ENCODE peak calls at places on chromosomes 12 and 14, in six cellular contexts. Q, M, A, X, P and G are unnamed samples. For H3K4me1, the result is how much of the 10 kb centered on the place peaks cover.

GRCh38 chr12:77049767-77050353 is 15.5 kb downstream of the E2F7 start:
- DNase-seq in Q (no peak), M (no peak), A (peak), X (peak), P (no peak), G (peak)

GRCh38 chr12:6224550-6224949 is 24.4 kb downstream of the CD9 start:
- DNase-seq in Q (peak), M (peak), A (no peak), X (no peak), P (no peak), G (peak)

GRCh38 chr14:82079553-82079952 is 545.9 kb upstream of the SEL1L start:
- DNase-seq in Q (no peak), M (no peak), A (no peak), X (no peak), P (no peak), G (no peak)

GRCh38 chr12:116160196-116160595 is 117.3 kb downstream of the MED13L start:
- DNase-seq in Q (no peak), M (no peak), A (peak), X (peak), P (no peak), G (no peak)

GRCh38 chr12:16603916-16604575 is 1.9 kb downstream of the LMO3 start:
- DNase-seq in Q (no peak), M (no peak), A (no peak), X (no peak), P (no peak), G (peak)

GRCh38 chr12:121916719-121917118 is 1.7 kb upstream of the CFAP251 start:
- DNase-seq in Q (no peak), M (no peak), A (peak), X (peak), P (no peak), G (peak)

GRCh38 chr12:52074006-52074405 is 4.2 kb downstream of the ATG101 start:
- DNase-seq in Q (no peak), M (no peak), A (no peak), X (no peak), P (peak), G (peak)

GRCh38 chr14:93981874-93982683 is 5.7 kb upstream of the ASB2 start:
- DNase-seq in Q (no peak), M (no peak), A (no peak), X (no peak), P (no peak), G (peak)

GRCh38 chr12:988616-989015 is 2.4 kb upstream of the ERC1 start:
- DNase-seq in Q (no peak), M (no peak), A (no peak), X (peak), P (no peak), G (peak)

GRCh38 chr12:33093534-33093933 is 197.0 kb upstream of the PKP2 start:
- DNase-seq in Q (no peak), M (no peak), A (no peak), X (no peak), P (no peak), G (no peak)

GRCh38 chr12:123269395-123269892 is 2.2 kb downstream of the CDK2AP1 start:
- DNase-seq in Q (no peak), M (peak), A (no peak), X (peak), P (peak), G (peak)

GRCh38 chr14:89773644-89774316 is 180.8 kb downstream of the EFCAB11 start:
- DNase-seq in Q (no peak), M (no peak), A (peak), X (no peak), P (peak), G (no peak)

GRCh38 chr12:1503281-1503711 is 91.1 kb downstream of the FBXL14 start:
- DNase-seq in Q (peak), M (no peak), A (no peak), X (no peak), P (no peak), G (peak)

GRCh38 chr12:100372846-100373245 is 16.0 kb downstream of the SLC17A8 start:
- DNase-seq in Q (no peak), M (no peak), A (no peak), X (peak), P (no peak), G (no peak)

GRCh38 chr12:28568709-28569108 is 378.5 kb downstream of the CCDC91 start:
- DNase-seq in Q (no peak), M (no peak), A (no peak), X (peak), P (no peak), G (no peak)

GRCh38 chr12:52741378-52742195 is 35.6 kb downstream of the KRT76 start:
- DNase-seq in Q (no peak), M (no peak), A (peak), X (peak), P (peak), G (no peak)

GRCh38 chr12:5745251-5745888 is 199.7 kb downstream of the ANO2 start:
- DNase-seq in Q (peak), M (peak), A (peak), X (peak), P (peak), G (peak)

GRCh38 chr12:75481013-75481705 is 604 bp downstream of the GLIPR1 start:
- DNase-seq in Q (no peak), M (no peak), A (no peak), X (peak), P (no peak), G (no peak)

GRCh38 chr14:103840016-103840415 is 7.4 kb downstream of the PPP1R13B start:
- DNase-seq in Q (no peak), M (no peak), A (no peak), X (peak), P (no peak), G (no peak)

GRCh38 chr12:54160050-54160449 is 28.7 kb downstream of the SMUG1 start:
- DNase-seq in Q (no peak), M (no peak), A (no peak), X (no peak), P (no peak), G (peak)

GRCh38 chr14:104552738-104553125 is 26.8 kb upstream of the C14orf180 start:
- DNase-seq in Q (peak), M (peak), A (no peak), X (no peak), P (no peak), G (peak)

GRCh38 chr12:120332523-120332922 is 4.9 kb upstream of the PLA2G1B start:
- DNase-seq in Q (no peak), M (no peak), A (no peak), X (no peak), P (no peak), G (no peak)

GRCh38 chr14:37678916-37679315 is 83.5 kb downstream of the TTC6 start:
- DNase-seq in Q (no peak), M (no peak), A (no peak), X (no peak), P (no peak), G (no peak)

GRCh38 chr14:102583726-102584125 is 8.7 kb upstream of the RCOR1 start:
- DNase-seq in Q (no peak), M (no peak), A (no peak), X (no peak), P (no peak), G (no peak)

GRCh38 chr14:102588821-102589220 is 3.6 kb upstream of the RCOR1 start:
- DNase-seq in Q (no peak), M (no peak), A (no peak), X (no peak), P (no peak), G (no peak)

GRCh38 chr14:102589761-102590290 is 2.6 kb upstream of the RCOR1 start:
- DNase-seq in Q (no peak), M (no peak), A (no peak), X (no peak), P (no peak), G (no peak)

GRCh38 chr14:102584871-102585869 is 7.3 kb upstream of the RCOR1 start:
- DNase-seq in Q (no peak), M (no peak), A (peak), X (no peak), P (peak), G (no peak)

DNA sequence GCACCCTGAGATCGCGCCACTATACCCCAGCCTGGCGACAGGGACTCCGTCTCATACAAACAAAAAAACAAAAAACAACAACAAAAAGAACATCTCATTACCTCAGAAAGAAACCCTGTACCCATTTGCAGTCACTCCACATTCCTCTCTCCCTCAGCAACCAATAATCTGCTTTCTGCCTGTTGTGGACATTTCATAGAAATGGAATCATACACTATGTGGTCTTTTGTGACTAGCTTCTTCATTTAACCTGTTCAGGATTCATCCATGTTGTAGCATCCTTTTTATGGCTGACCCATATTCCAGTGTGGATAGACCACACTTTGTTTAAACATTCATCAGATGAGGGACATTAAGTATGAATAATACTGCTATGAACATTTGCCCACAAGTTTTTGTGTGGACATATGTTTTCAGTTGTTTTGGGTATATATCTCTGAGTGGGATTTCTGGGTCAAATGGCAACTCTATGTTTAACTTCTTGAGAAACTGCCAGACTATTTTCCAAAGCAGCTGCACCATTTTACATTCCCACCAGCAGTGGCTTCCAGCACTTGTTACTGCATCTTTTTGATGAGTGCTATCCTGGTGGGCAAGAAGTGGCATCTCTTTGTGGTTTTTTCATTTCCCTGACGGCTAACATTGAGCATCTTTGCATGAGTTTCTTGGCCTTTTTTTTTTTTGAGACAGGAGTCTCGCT is 5.9 kb upstream of the RCOR1 start:
- DNase-seq in Q (no peak), M (no peak), A (no peak), X (peak), P (no peak), G (peak)
- H3K4me1 ChIP-seq in Q (under half), M (under half), A (under half), X (under half), P (under half), G (under half)

GRCh38 chr12:69475237-69475984 is 5.2 kb downstream of the FRS2 start:
- DNase-seq in Q (no peak), M (no peak), A (peak), X (peak), P (no peak), G (peak)
- H3K4me1 ChIP-seq in Q (half or more), M (half or more), A (half or more), X (half or more), P (under half), G (half or more)

GRCh38 chr14:63473194-63473788 is 69.9 kb downstream of the PPP2R5E start:
- DNase-seq in Q (no peak), M (no peak), A (no peak), X (peak), P (no peak), G (no peak)

GRCh38 chr14:63474844-63475243 is 68.3 kb downstream of the PPP2R5E start:
- DNase-seq in Q (no peak), M (no peak), A (no peak), X (no peak), P (no peak), G (no peak)

GRCh38 chr14:63478024-63478423 is 65.2 kb downstream of the PPP2R5E start:
- DNase-seq in Q (no peak), M (no peak), A (no peak), X (no peak), P (no peak), G (no peak)

GRCh38 chr14:63478437-63478852 is 64.7 kb downstream of the PPP2R5E start:
- DNase-seq in Q (no peak), M (no peak), A (no peak), X (no peak), P (no peak), G (no peak)

DNA sequence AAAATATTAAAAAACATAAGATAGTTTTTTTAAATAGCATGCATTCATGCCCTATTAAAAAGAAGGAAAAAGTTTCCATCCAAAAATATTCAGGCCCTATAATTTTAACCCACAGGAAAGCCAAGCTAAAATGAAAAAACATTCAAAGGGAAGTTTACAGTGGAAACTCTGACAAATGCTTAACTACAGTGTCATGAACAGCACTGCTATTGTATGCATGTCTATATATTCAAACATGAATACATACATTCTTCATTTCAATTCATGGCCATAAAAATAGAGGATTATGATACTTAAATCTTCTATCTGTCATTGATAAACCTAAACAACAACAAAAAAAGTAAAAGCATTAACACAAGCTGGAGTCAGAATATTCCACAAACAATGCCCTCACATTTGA is 67.4 kb downstream of the PPP2R5E start:
- DNase-seq in Q (no peak), M (no peak), A (no peak), X (no peak), P (no peak), G (no peak)
- H3K4me1 ChIP-seq in Q (under half), M (half or more), A (half or more), X (under half), P (under half), G (under half)

DNA sequence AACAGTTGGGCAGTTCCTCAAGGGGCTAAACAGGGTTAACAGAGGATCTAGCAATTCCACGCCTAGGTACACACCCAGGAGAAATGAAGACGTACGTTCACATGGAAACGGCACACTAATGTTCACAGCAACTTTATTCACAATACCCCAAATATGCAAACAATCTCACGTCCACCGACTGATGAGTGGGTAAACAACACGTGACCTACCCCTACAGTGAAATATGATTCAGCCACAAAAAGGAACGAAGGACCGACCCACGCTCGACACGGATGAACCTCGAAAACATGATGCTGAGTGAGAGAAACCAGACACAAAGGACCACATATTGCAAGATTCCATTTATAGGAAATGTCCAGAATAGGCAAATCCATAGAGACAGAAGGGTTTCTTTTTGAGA is 112.7 kb downstream of the NCOR2 start:
- DNase-seq in Q (no peak), M (no peak), A (no peak), X (peak), P (no peak), G (no peak)
- H3K4me1 ChIP-seq in Q (half or more), M (half or more), A (under half), X (under half), P (half or more), G (under half)